ENCODE peak calls at places on chromosomes 1 and 21, in five cellular contexts. J, L, N, V and T are unnamed samples.

GRCh38 chr1:8004113-8004802 is 21.9 kb downstream of the ERRFI1 start:
- DNase-seq in J (no peak), L (no peak), N (no peak), V (no peak), T (no peak)

GRCh38 chr1:246012271-246012854 is 494.7 kb downstream of the SMYD3 start:
- DNase-seq in J (no peak), L (peak), N (peak), V (peak), T (peak)

GRCh38 chr1:184260382-184260781 is 126.4 kb upstream of the C1orf21 start:
- DNase-seq in J (no peak), L (no peak), N (no peak), V (no peak), T (no peak)

GRCh38 chr1:202172015-202172355 is 11.6 kb upstream of the PTPN7 start:
- DNase-seq in J (no peak), L (no peak), N (no peak), V (no peak), T (no peak)

GRCh38 chr1:88175631-88176226 is 508.3 kb upstream of the PKN2 start:
- DNase-seq in J (no peak), L (no peak), N (peak), V (no peak), T (peak)

GRCh38 chr1:24909388-24909898 is 20.6 kb downstream of the RUNX3 start:
- DNase-seq in J (no peak), L (peak), N (peak), V (no peak), T (no peak)

GRCh38 chr1:186605762-186606350 is 74.4 kb downstream of the PTGS2 start:
- DNase-seq in J (no peak), L (no peak), N (peak), V (peak), T (peak)

GRCh38 chr1:61638296-61638695 is 86.6 kb downstream of the TM2D1 start:
- DNase-seq in J (no peak), L (no peak), N (no peak), V (no peak), T (no peak)

GRCh38 chr1:113978863-113979702 is at the start of gene OLFML3:
- DNase-seq in J (peak), L (peak), N (peak), V (peak), T (peak)

GRCh38 chr1:185567006-185567405 is 167.2 kb upstream of the HMCN1 start:
- DNase-seq in J (no peak), L (no peak), N (no peak), V (no peak), T (peak)

GRCh38 chr1:185574139-185574835 is 159.9 kb upstream of the HMCN1 start:
- DNase-seq in J (no peak), L (no peak), N (no peak), V (no peak), T (no peak)

GRCh38 chr1:78237364-78237916 is 191.7 kb downstream of the GIPC2 start:
- DNase-seq in J (no peak), L (no peak), N (no peak), V (no peak), T (no peak)

GRCh38 chr1:223504741-223505140 is 111.5 kb downstream of the CCDC185 start:
- DNase-seq in J (no peak), L (no peak), N (no peak), V (no peak), T (no peak)

GRCh38 chr1:65026235-65026634 is 59.9 kb upstream of the JAK1 start:
- DNase-seq in J (no peak), L (no peak), N (no peak), V (no peak), T (no peak)

GRCh38 chr1:86322241-86322640 is 73.9 kb downstream of the ODF2L start:
- DNase-seq in J (no peak), L (no peak), N (no peak), V (no peak), T (no peak)

GRCh38 chr1:230270185-230270939 is 155.8 kb downstream of the PGBD5 start:
- DNase-seq in J (peak), L (no peak), N (no peak), V (peak), T (no peak)

GRCh38 chr1:54973205-54973921 is 7.1 kb upstream of the TMEM61 start:
- DNase-seq in J (no peak), L (no peak), N (peak), V (peak), T (peak)

GRCh38 chr1:247330548-247331171 is 1.0 kb downstream of the ZNF496 start:
- DNase-seq in J (no peak), L (no peak), N (no peak), V (peak), T (no peak)

GRCh38 chr1:26372039-26372438 is 511 bp downstream of the ZNF683 start:
- DNase-seq in J (no peak), L (no peak), N (no peak), V (no peak), T (no peak)

GRCh38 chr1:235791532-235792060 is 75.1 kb downstream of the LYST start:
- DNase-seq in J (no peak), L (no peak), N (no peak), V (no peak), T (no peak)

GRCh38 chr21:45594721-45595489 is 48.6 kb upstream of the PCBP3 start:
- DNase-seq in J (no peak), L (peak), N (no peak), V (no peak), T (no peak)

GRCh38 chr1:167776151-167776550 is 54.4 kb downstream of the MPZL1 start:
- DNase-seq in J (no peak), L (no peak), N (no peak), V (no peak), T (no peak)

GRCh38 chr1:225733254-225733653 is 44.4 kb upstream of the SRP9 start:
- DNase-seq in J (no peak), L (no peak), N (peak), V (no peak), T (no peak)

GRCh38 chr1:90417139-90417538 is 300.0 kb downstream of the BARHL2 start:
- DNase-seq in J (no peak), L (no peak), N (no peak), V (no peak), T (no peak)

GRCh38 chr1:18407166-18408045 is 73.3 kb upstream of the KLHDC7A start:
- DNase-seq in J (no peak), L (no peak), N (no peak), V (no peak), T (no peak)

GRCh38 chr1:108502138-108502537 is 52.0 kb downstream of the NBPF6 start:
- DNase-seq in J (no peak), L (no peak), N (no peak), V (no peak), T (no peak)
- TF ChIP-seq ZBTB33 in J (no peak), L (no peak), N (no peak), V (no peak), T (no peak)

DNA sequence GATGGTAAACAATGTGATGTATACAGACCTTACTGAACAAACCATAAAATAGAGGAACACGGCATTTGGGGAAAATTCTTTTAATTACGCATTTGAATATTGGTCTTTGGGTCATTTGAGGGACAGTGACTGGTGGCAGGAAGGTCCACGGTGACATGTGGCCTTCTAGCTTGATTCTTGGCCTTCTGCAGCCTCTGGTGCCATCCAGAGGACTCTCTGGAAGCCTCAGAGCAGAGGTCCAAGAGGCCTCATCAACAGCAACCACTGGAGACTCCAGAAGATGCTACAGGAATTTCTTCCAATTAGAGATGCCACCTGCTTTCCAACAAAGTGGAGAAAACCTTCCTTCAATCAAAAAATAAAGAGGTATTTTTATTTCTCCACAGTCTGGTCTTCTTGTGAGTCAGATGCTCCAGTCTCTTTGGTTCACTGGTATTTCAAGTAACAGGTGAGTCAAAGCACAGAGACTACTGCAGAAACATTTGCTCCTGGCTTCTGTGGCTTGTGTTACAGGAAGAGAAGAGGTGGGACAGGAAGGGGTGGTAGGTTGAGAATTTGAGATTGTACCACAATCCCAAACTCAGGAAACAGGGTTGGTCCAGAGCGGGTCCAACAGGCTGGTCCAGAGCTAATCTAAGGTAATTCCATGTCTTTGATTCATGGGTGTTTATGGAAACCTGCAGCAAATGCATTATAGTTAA is 2.7 kb upstream of the F5 start:
- DNase-seq in J (no peak), L (no peak), N (peak), V (no peak), T (no peak)
- TF ChIP-seq ZBTB33 in J (no peak), L (no peak), N (no peak), V (no peak), T (no peak)

GRCh38 chr1:37621326-37621870 is 13.3 kb downstream of the RSPO1 start:
- DNase-seq in J (no peak), L (no peak), N (no peak), V (no peak), T (no peak)

GRCh38 chr1:37628026-37628556 is 6.6 kb downstream of the RSPO1 start:
- DNase-seq in J (no peak), L (no peak), N (no peak), V (no peak), T (no peak)

GRCh38 chr1:37616330-37616729 is 18.4 kb downstream of the RSPO1 start:
- DNase-seq in J (no peak), L (no peak), N (no peak), V (no peak), T (no peak)

GRCh38 chr1:37620707-37621106 is 14.0 kb downstream of the RSPO1 start:
- DNase-seq in J (no peak), L (no peak), N (no peak), V (no peak), T (no peak)

DNA sequence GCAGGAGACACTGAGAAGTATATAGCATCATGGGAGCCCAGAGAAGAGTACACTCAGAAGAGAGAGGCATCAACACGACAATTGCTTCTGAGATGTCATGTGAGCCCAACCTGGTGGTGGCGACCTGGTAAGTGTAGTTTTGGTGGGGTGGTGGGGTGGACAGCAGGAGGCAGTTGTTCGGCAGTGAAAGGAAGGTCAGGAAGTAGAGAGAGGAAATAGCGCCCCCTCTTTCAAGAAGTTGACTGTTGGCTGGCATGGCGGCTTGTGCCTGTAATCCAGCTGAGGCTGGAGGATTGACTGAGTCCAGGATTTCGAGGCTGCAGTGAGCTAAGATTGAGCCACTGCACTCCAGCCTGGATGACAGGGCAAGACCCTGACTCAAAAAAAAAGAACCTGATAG is 12.6 kb downstream of the RSPO1 start:
- DNase-seq in J (no peak), L (peak), N (no peak), V (no peak), T (no peak)
- TF ChIP-seq ZBTB33 in J (no peak), L (no peak), N (no peak), V (no peak), T (no peak)

GRCh38 chr1:2555634-2556276 is 416 bp upstream of the TNFRSF14 start:
- DNase-seq in J (no peak), L (no peak), N (no peak), V (no peak), T (no peak)

GRCh38 chr1:2554621-2555387 is 1.4 kb upstream of the TNFRSF14 start:
- DNase-seq in J (no peak), L (peak), N (no peak), V (peak), T (no peak)

GRCh38 chr1:2557146-2558029 is 1.2 kb downstream of the TNFRSF14 start:
- DNase-seq in J (no peak), L (no peak), N (no peak), V (peak), T (no peak)

GRCh38 chr1:2558030-2558400 is 1.8 kb downstream of the TNFRSF14 start:
- DNase-seq in J (no peak), L (no peak), N (no peak), V (no peak), T (no peak)

DNA sequence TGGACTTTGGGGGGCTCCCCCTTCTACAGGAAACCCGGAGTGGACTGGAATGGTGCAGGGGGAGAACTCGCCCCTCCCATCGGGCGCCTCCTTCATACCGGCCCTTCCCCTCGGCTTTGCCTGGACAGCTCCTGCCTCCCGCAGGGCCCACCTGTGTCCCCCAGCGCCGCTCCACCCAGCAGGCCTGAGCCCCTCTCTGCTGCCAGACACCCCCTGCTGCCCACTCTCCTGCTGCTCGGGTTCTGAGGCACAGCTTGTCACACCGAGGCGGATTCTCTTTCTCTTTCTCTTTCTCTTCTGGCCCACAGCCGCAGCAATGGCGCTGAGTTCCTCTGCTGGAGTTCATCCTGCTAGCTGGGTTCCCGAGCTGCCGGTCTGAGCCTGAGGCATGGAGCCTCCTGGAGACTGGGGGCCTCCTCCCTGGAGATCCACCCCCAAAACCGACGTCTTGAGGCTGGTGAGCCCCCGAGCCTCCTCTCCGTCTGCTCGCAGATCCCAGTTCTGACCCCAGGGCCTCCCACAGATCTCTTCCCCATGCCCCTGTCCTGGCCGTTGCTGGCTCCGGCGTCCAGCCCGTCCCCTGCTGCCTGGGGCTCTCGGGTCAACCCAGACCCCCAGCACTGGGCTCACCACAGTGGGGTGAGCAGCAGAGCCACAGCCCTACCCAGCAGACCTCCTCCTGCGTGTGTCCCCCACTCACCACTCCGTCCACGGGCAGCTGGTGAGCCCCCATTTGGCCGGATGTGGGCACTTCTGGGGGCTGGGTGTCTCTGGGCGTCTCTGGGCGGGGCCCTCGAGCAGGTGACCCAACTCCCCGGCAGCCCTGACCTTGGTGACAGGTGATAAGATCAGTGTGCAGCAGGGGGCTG is at the start of gene TNFRSF14:
- DNase-seq in J (no peak), L (peak), N (no peak), V (no peak), T (no peak)
- TF ChIP-seq ZBTB33 in J (no peak), L (no peak), N (no peak), V (no peak), T (no peak)

DNA sequence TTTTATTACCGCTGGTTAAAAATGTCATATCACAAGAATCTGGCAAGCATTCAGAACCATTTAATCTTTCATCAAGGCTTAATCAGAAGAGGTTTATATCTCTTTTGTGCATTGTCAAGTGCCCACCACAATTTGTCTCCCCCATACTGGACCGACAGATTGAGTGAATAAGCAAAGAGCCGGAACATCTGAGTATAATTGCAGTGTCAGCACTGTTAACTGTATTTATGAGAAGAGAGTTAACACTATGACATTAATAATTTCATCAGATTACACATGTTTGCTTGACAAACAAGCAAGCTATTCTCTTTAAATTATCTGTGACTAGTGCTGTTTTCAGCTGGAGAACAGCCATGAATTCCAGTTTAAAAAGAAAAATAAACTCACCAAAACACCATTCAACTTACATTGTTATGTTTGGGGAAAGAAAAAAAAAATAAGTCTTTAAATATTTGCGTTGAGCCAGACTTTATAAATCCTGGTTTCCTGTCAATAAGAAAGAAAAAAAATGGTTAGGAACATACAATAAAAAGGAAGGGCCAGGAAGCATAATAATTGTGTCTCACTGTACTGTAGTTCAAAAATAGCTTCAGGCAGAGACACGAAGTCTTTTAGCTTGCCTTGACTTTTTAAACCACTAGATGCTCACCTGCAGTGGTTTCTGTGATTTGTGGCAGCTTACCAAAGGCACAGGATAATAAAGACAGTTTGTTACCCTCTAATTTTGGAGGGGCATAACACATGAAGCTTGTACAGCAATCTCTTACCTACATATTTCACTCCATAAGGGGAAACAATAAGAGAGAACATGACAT is 302.2 kb upstream of the ADGRL2 start:
- DNase-seq in J (no peak), L (no peak), N (no peak), V (no peak), T (no peak)
- TF ChIP-seq ZBTB33 in J (no peak), L (no peak), N (no peak), V (no peak), T (no peak)

GRCh38 chr1:157622471-157622870 is 24.6 kb upstream of the FCRL4 start:
- DNase-seq in J (no peak), L (no peak), N (no peak), V (no peak), T (no peak)

GRCh38 chr1:157624471-157624870 is 26.6 kb upstream of the FCRL4 start:
- DNase-seq in J (no peak), L (no peak), N (no peak), V (no peak), T (no peak)

GRCh38 chr1:157628773-157629172 is 30.9 kb upstream of the FCRL4 start:
- DNase-seq in J (no peak), L (no peak), N (no peak), V (no peak), T (no peak)

DNA sequence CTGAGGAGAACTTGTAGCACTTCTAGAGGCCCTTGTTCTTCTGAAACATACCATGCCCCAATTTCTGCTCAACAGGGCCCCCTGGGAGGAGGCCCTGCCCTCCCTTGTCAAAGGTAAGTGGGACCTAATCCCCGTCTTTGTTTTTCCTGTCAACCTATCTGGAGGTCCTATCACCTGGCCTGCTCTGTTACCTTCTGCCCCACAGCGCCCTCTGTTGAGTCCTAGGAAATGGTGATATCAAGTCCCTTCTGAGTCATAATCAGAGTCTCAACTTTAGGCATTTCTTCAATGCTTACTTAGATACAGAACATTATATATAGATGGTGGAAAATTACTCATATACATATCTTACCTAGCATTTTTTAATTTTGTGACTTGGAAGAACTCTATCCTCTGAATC is 28.2 kb upstream of the FCRL4 start:
- DNase-seq in J (peak), L (peak), N (peak), V (no peak), T (peak)
- TF ChIP-seq ZBTB33 in J (no peak), L (no peak), N (no peak), V (no peak), T (no peak)

GRCh38 chr1:160361814-160362167 is 5.1 kb upstream of the NHLH1 start:
- DNase-seq in J (no peak), L (no peak), N (no peak), V (no peak), T (no peak)

GRCh38 chr1:160365325-160365724 is 1.5 kb upstream of the NHLH1 start:
- DNase-seq in J (no peak), L (no peak), N (no peak), V (no peak), T (no peak)

GRCh38 chr1:160363010-160363409 is 3.9 kb upstream of the NHLH1 start:
- DNase-seq in J (no peak), L (no peak), N (no peak), V (no peak), T (no peak)

GRCh38 chr1:160362168-160362941 is 4.5 kb upstream of the NHLH1 start:
- DNase-seq in J (no peak), L (peak), N (no peak), V (no peak), T (no peak)

GRCh38 chr1:160363951-160364350 is 2.9 kb upstream of the NHLH1 start:
- DNase-seq in J (no peak), L (no peak), N (no peak), V (no peak), T (no peak)
- TF ChIP-seq ZBTB33 in J (no peak), L (no peak), N (no peak), V (no peak), T (no peak)

GRCh38 chr1:243746736-243747135 is 103.3 kb downstream of the AKT3 start:
- DNase-seq in J (no peak), L (no peak), N (no peak), V (no peak), T (no peak)
- TF ChIP-seq ZBTB33 in J (no peak), L (no peak), N (no peak), V (no peak), T (no peak)